ENCODE peak calls at places on chromosome 21, in five cellular contexts. One of them, this sample, is unnamed.

GRCh38 chr21:45256912-45257672 is 30.6 kb downstream of the POFUT2 start:
- DNase-seq in neuronal stem cell: no peak
- DNase-seq in GM23248: no peak
- DNase-seq in mammary epithelial cell: no peak
- DNase-seq in fibroblast of lung: no peak
- DNase-seq in this sample: peak

GRCh38 chr21:26534517-26534916 is 38.6 kb downstream of the CYYR1 start:
- DNase-seq in neuronal stem cell: no peak
- DNase-seq in GM23248: no peak
- DNase-seq in mammary epithelial cell: no peak
- DNase-seq in fibroblast of lung: no peak
- DNase-seq in this sample: no peak

GRCh38 chr21:46429754-46430681 is 28.7 kb upstream of the DIP2A start:
- DNase-seq in neuronal stem cell: no peak
- DNase-seq in GM23248: no peak
- DNase-seq in mammary epithelial cell: no peak
- DNase-seq in fibroblast of lung: no peak
- DNase-seq in this sample: no peak

GRCh38 chr21:17472592-17473271 is 40.1 kb upstream of the CXADR start:
- DNase-seq in neuronal stem cell: no peak
- DNase-seq in GM23248: no peak
- DNase-seq in mammary epithelial cell: no peak
- DNase-seq in fibroblast of lung: no peak
- DNase-seq in this sample: no peak

GRCh38 chr21:46035809-46036695 is 54.5 kb downstream of the COL6A1 start:
- DNase-seq in neuronal stem cell: no peak
- DNase-seq in GM23248: peak
- DNase-seq in mammary epithelial cell: no peak
- DNase-seq in fibroblast of lung: peak
- DNase-seq in this sample: no peak

GRCh38 chr21:38680401-38680800 is 125.3 kb upstream of the ETS2 start:
- DNase-seq in neuronal stem cell: no peak
- DNase-seq in GM23248: peak
- DNase-seq in mammary epithelial cell: no peak
- DNase-seq in fibroblast of lung: no peak
- DNase-seq in this sample: no peak

GRCh38 chr21:46018615-46019014 is 37.0 kb downstream of the COL6A1 start:
- DNase-seq in neuronal stem cell: no peak
- DNase-seq in GM23248: no peak
- DNase-seq in mammary epithelial cell: no peak
- DNase-seq in fibroblast of lung: no peak
- DNase-seq in this sample: no peak

GRCh38 chr21:25837545-25838263 is 102.9 kb downstream of the GABPA start:
- DNase-seq in neuronal stem cell: no peak
- DNase-seq in GM23248: peak
- DNase-seq in mammary epithelial cell: peak
- DNase-seq in fibroblast of lung: peak
- DNase-seq in this sample: no peak

GRCh38 chr21:46050651-46051378 is 47.1 kb upstream of the COL6A2 start:
- DNase-seq in neuronal stem cell: no peak
- DNase-seq in GM23248: no peak
- DNase-seq in mammary epithelial cell: no peak
- DNase-seq in fibroblast of lung: no peak
- DNase-seq in this sample: no peak

GRCh38 chr21:45998276-45998701 is 16.7 kb downstream of the COL6A1 start:
- DNase-seq in neuronal stem cell: no peak
- DNase-seq in GM23248: no peak
- DNase-seq in mammary epithelial cell: no peak
- DNase-seq in fibroblast of lung: no peak
- DNase-seq in this sample: peak

GRCh38 chr21:38140192-38140905 is 116.4 kb upstream of the KCNJ15 start:
- DNase-seq in neuronal stem cell: no peak
- DNase-seq in GM23248: peak
- DNase-seq in mammary epithelial cell: peak
- DNase-seq in fibroblast of lung: peak
- DNase-seq in this sample: no peak

GRCh38 chr21:46122758-46123683 is 25.1 kb downstream of the COL6A2 start:
- DNase-seq in neuronal stem cell: no peak
- DNase-seq in GM23248: no peak
- DNase-seq in mammary epithelial cell: no peak
- DNase-seq in fibroblast of lung: no peak
- DNase-seq in this sample: no peak

GRCh38 chr21:16837319-16837718 is 675.5 kb upstream of the CXADR start:
- DNase-seq in neuronal stem cell: no peak
- DNase-seq in GM23248: peak
- DNase-seq in mammary epithelial cell: no peak
- DNase-seq in fibroblast of lung: peak
- DNase-seq in this sample: no peak

GRCh38 chr21:45209046-45209445 is 78.6 kb downstream of the POFUT2 start:
- DNase-seq in neuronal stem cell: no peak
- DNase-seq in GM23248: peak
- DNase-seq in mammary epithelial cell: peak
- DNase-seq in fibroblast of lung: peak
- DNase-seq in this sample: no peak

GRCh38 chr21:29340228-29340627 is 41.5 kb downstream of the BACH1 start:
- DNase-seq in neuronal stem cell: no peak
- DNase-seq in GM23248: peak
- DNase-seq in mammary epithelial cell: no peak
- DNase-seq in fibroblast of lung: peak
- DNase-seq in this sample: no peak

GRCh38 chr21:46096997-46097825 is 701 bp upstream of the COL6A2 start:
- DNase-seq in neuronal stem cell: no peak
- DNase-seq in GM23248: peak
- DNase-seq in mammary epithelial cell: no peak
- DNase-seq in fibroblast of lung: peak
- DNase-seq in this sample: peak

GRCh38 chr21:14687277-14687642 is 141.1 kb upstream of the SAMSN1 start:
- DNase-seq in neuronal stem cell: no peak
- DNase-seq in GM23248: peak
- DNase-seq in mammary epithelial cell: no peak
- DNase-seq in fibroblast of lung: no peak
- DNase-seq in this sample: no peak

GRCh38 chr21:14977814-14978213 is 87.0 kb downstream of the NRIP1 start:
- DNase-seq in neuronal stem cell: no peak
- DNase-seq in GM23248: no peak
- DNase-seq in mammary epithelial cell: no peak
- DNase-seq in fibroblast of lung: no peak
- DNase-seq in this sample: no peak

GRCh38 chr21:46667191-46667734 is 31.8 kb downstream of the PRMT2 start:
- DNase-seq in neuronal stem cell: no peak
- DNase-seq in GM23248: peak
- DNase-seq in mammary epithelial cell: peak
- DNase-seq in fibroblast of lung: no peak
- DNase-seq in this sample: peak

GRCh38 chr21:37511848-37512247 is 145.3 kb downstream of the DYRK1A start:
- DNase-seq in neuronal stem cell: no peak
- DNase-seq in GM23248: no peak
- DNase-seq in mammary epithelial cell: no peak
- DNase-seq in fibroblast of lung: no peak
- DNase-seq in this sample: no peak

GRCh38 chr21:44875341-44875740 is 1.9 kb upstream of the PTTG1IP start:
- DNase-seq in neuronal stem cell: no peak
- DNase-seq in GM23248: peak
- DNase-seq in mammary epithelial cell: peak
- DNase-seq in fibroblast of lung: peak
- DNase-seq in this sample: no peak

GRCh38 chr21:17697474-17697873 is 84.8 kb upstream of the BTG3 start:
- DNase-seq in neuronal stem cell: no peak
- DNase-seq in GM23248: no peak
- DNase-seq in mammary epithelial cell: no peak
- DNase-seq in fibroblast of lung: no peak
- DNase-seq in this sample: no peak

GRCh38 chr21:31531967-31532366 is 127.5 kb upstream of the SOD1 start:
- DNase-seq in neuronal stem cell: no peak
- DNase-seq in GM23248: no peak
- DNase-seq in mammary epithelial cell: no peak
- DNase-seq in fibroblast of lung: no peak
- DNase-seq in this sample: no peak

GRCh38 chr21:39669976-39670671 is 57.4 kb downstream of the B3GALT5 start:
- DNase-seq in neuronal stem cell: no peak
- DNase-seq in GM23248: no peak
- DNase-seq in mammary epithelial cell: no peak
- DNase-seq in fibroblast of lung: no peak
- DNase-seq in this sample: no peak

GRCh38 chr21:20856926-20857325 is 141.3 kb upstream of the NCAM2 start:
- DNase-seq in neuronal stem cell: no peak
- DNase-seq in GM23248: no peak
- DNase-seq in mammary epithelial cell: no peak
- DNase-seq in fibroblast of lung: no peak
- DNase-seq in this sample: no peak

GRCh38 chr21:25938673-25939395 is 204.1 kb downstream of the GABPA start:
- DNase-seq in neuronal stem cell: no peak
- DNase-seq in GM23248: no peak
- DNase-seq in mammary epithelial cell: no peak
- DNase-seq in fibroblast of lung: no peak
- DNase-seq in this sample: no peak

GRCh38 chr21:20617130-20617529 is 381.1 kb upstream of the NCAM2 start:
- DNase-seq in neuronal stem cell: peak
- DNase-seq in GM23248: no peak
- DNase-seq in mammary epithelial cell: no peak
- DNase-seq in fibroblast of lung: no peak
- DNase-seq in this sample: peak

GRCh38 chr21:39452207-39452964 is 616 bp downstream of the SH3BGR start:
- DNase-seq in neuronal stem cell: no peak
- DNase-seq in GM23248: peak
- DNase-seq in mammary epithelial cell: peak
- DNase-seq in fibroblast of lung: peak
- DNase-seq in this sample: no peak

GRCh38 chr21:18403685-18404084 is at the start of gene TMPRSS15:
- DNase-seq in neuronal stem cell: no peak
- DNase-seq in GM23248: no peak
- DNase-seq in mammary epithelial cell: no peak
- DNase-seq in fibroblast of lung: no peak
- DNase-seq in this sample: no peak

GRCh38 chr21:14825405-14826032 is 239.3 kb downstream of the NRIP1 start:
- DNase-seq in neuronal stem cell: no peak
- DNase-seq in GM23248: no peak
- DNase-seq in mammary epithelial cell: no peak
- DNase-seq in fibroblast of lung: no peak
- DNase-seq in this sample: no peak

GRCh38 chr21:16742116-16742515 is 770.7 kb upstream of the CXADR start:
- DNase-seq in neuronal stem cell: no peak
- DNase-seq in GM23248: no peak
- DNase-seq in mammary epithelial cell: no peak
- DNase-seq in fibroblast of lung: no peak
- DNase-seq in this sample: no peak

GRCh38 chr21:31609081-31609480 is 50.4 kb upstream of the SOD1 start:
- DNase-seq in neuronal stem cell: no peak
- DNase-seq in GM23248: no peak
- DNase-seq in mammary epithelial cell: no peak
- DNase-seq in fibroblast of lung: peak
- DNase-seq in this sample: no peak

GRCh38 chr21:39313042-39313456 is 383 bp downstream of the BRWD1 start:
- DNase-seq in neuronal stem cell: peak
- DNase-seq in GM23248: no peak
- DNase-seq in mammary epithelial cell: no peak
- DNase-seq in fibroblast of lung: no peak
- DNase-seq in this sample: peak

GRCh38 chr21:44886113-44887075 is 12.9 kb upstream of the PTTG1IP start:
- DNase-seq in neuronal stem cell: no peak
- DNase-seq in GM23248: no peak
- DNase-seq in mammary epithelial cell: no peak
- DNase-seq in fibroblast of lung: no peak
- DNase-seq in this sample: no peak

GRCh38 chr21:19236209-19236608 is 832.6 kb upstream of the TMPRSS15 start:
- DNase-seq in neuronal stem cell: no peak
- DNase-seq in GM23248: no peak
- DNase-seq in mammary epithelial cell: no peak
- DNase-seq in fibroblast of lung: no peak
- DNase-seq in this sample: no peak

GRCh38 chr21:27645285-27645684 is 678.4 kb upstream of the ADAMTS5 start:
- DNase-seq in neuronal stem cell: no peak
- DNase-seq in GM23248: peak
- DNase-seq in mammary epithelial cell: peak
- DNase-seq in fibroblast of lung: peak
- DNase-seq in this sample: no peak
- H3K9ac ChIP-seq in neuronal stem cell: no peak
- H3K9ac ChIP-seq in GM23248: no peak
- H3K9ac ChIP-seq in mammary epithelial cell: no peak
- H3K9ac ChIP-seq in fibroblast of lung: no peak
- H3K9ac ChIP-seq in this sample: no peak

GRCh38 chr21:41247561-41247968 is 69.0 kb upstream of the FAM3B start:
- DNase-seq in neuronal stem cell: no peak
- DNase-seq in GM23248: no peak
- DNase-seq in mammary epithelial cell: no peak
- DNase-seq in fibroblast of lung: peak
- DNase-seq in this sample: no peak
- H3K9ac ChIP-seq in neuronal stem cell: no peak
- H3K9ac ChIP-seq in GM23248: no peak
- H3K9ac ChIP-seq in mammary epithelial cell: no peak
- H3K9ac ChIP-seq in fibroblast of lung: no peak
- H3K9ac ChIP-seq in this sample: no peak

DNA sequence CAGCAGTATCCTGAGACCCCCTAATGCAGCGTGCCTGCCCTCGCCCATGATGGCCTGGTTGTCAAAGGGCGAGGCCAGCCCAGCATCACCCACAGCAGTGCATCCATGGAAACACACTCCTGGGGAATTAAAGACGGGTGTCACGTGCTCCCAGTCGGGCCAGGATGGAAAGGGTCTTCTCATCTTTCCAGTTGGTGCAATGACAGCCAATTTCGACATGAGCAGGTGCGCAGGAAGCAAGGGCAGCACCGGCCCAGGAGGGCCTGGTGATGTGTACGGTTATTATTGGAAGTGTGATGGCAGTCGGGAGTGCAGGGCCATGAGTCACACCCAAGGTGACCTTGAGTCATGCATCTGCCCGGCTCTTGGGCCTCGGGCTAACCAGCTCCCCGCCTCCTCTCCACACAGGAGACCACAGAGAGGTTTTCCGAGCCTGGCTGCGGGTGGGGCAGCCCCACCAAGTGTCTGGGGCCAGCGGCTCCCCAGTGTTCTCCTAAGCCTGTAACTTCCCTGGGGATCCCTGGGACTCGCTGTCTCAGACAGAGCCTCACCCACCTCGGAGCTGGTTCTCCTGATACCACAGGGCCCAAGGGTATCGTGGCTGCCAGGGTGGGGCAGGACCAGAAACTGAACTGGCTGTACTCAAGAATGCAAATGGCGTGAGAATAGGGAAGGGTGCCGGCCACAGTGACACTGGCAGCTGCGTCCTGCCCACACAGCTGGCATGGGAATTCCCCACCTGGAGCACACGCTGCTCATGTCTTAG is 119.8 kb downstream of the SIK1 start:
- DNase-seq in neuronal stem cell: no peak
- DNase-seq in GM23248: peak
- DNase-seq in mammary epithelial cell: peak
- DNase-seq in fibroblast of lung: no peak
- DNase-seq in this sample: no peak
- H3K9ac ChIP-seq in neuronal stem cell: no peak
- H3K9ac ChIP-seq in GM23248: no peak
- H3K9ac ChIP-seq in mammary epithelial cell: peak
- H3K9ac ChIP-seq in fibroblast of lung: no peak
- H3K9ac ChIP-seq in this sample: no peak

DNA sequence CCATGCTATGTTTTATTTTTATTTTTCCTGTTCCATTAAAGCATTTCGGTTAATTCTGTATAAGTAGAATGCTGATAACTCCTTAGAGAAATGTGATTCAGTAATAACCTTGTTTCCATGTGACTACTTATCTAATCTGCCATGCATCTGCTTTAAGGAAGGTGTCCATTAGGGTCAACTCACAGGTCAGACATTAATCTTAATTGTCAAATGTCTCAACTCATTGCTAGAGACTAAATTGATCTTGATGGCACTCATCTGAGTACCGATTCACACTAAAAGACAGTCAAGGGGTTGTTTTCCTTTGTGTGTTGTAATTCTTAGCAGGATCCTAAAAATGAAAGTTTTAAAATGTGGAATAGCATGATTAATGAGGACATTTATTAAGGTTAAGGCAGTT is 41.8 kb downstream of the ITSN1 start:
- DNase-seq in neuronal stem cell: no peak
- DNase-seq in GM23248: no peak
- DNase-seq in mammary epithelial cell: no peak
- DNase-seq in fibroblast of lung: no peak
- DNase-seq in this sample: no peak
- H3K9ac ChIP-seq in neuronal stem cell: no peak
- H3K9ac ChIP-seq in GM23248: no peak
- H3K9ac ChIP-seq in mammary epithelial cell: peak
- H3K9ac ChIP-seq in fibroblast of lung: no peak
- H3K9ac ChIP-seq in this sample: no peak

This sample was measured in H9.